ENCODE peak calls at places on chromosomes 5 and 9, in five cellular contexts. One of them, this sample, is unnamed.

GRCh38 chr5:317086-317811 is 4.3 kb upstream of the AHRR start:
- DNase-seq in activated CD4-positive, CD25-positive, alpha-beta regulatory T cell: no peak
- DNase-seq in pons: peak; percentile 13
- DNase-seq in tibial artery: no peak
- DNase-seq in Caki2: peak; percentile 40
- DNase-seq in this sample: no peak

GRCh38 chr9:89606049-89606481 is 1.3 kb downstream of the GADD45G start:
- DNase-seq in tibial artery: peak; percentile 92
- DNase-seq in activated CD4-positive, CD25-positive, alpha-beta regulatory T cell: no peak
- DNase-seq in Caki2: peak; percentile 81
- DNase-seq in pons: peak; percentile 46
- DNase-seq in this sample: no peak

GRCh38 chr5:138095100-138095907 is 11.5 kb downstream of the WNT8A start:
- DNase-seq in Caki2: no peak
- DNase-seq in activated CD4-positive, CD25-positive, alpha-beta regulatory T cell: no peak
- DNase-seq in tibial artery: no peak
- DNase-seq in pons: no peak
- DNase-seq in this sample: no peak

GRCh38 chr9:114141553-114142548 is 13.5 kb upstream of the COL27A1 start:
- DNase-seq in activated CD4-positive, CD25-positive, alpha-beta regulatory T cell: no peak
- DNase-seq in Caki2: no peak
- DNase-seq in pons: no peak
- DNase-seq in tibial artery: no peak
- DNase-seq in this sample: no peak

GRCh38 chr9:126693428-126693931 is 79.8 kb downstream of the LMX1B start:
- DNase-seq in tibial artery: no peak
- DNase-seq in Caki2: no peak
- DNase-seq in pons: no peak
- DNase-seq in activated CD4-positive, CD25-positive, alpha-beta regulatory T cell: no peak
- DNase-seq in this sample: no peak

GRCh38 chr5:76953551-76954382 is 922 bp downstream of the CRHBP start:
- DNase-seq in pons: no peak
- DNase-seq in Caki2: no peak
- DNase-seq in tibial artery: no peak
- DNase-seq in activated CD4-positive, CD25-positive, alpha-beta regulatory T cell: no peak
- DNase-seq in this sample: no peak

GRCh38 chr5:135031146-135031812 is 2.7 kb downstream of the PITX1 start:
- DNase-seq in tibial artery: no peak
- DNase-seq in Caki2: no peak
- DNase-seq in activated CD4-positive, CD25-positive, alpha-beta regulatory T cell: no peak
- DNase-seq in pons: no peak
- DNase-seq in this sample: no peak

GRCh38 chr5:171336486-171337206 is 27.6 kb downstream of the TLX3 start:
- DNase-seq in pons: peak; percentile 53
- DNase-seq in Caki2: peak; percentile 61
- DNase-seq in activated CD4-positive, CD25-positive, alpha-beta regulatory T cell: no peak
- DNase-seq in tibial artery: peak; percentile 47
- DNase-seq in this sample: no peak

GRCh38 chr9:134165357-134166315 is 1.3 kb upstream of the RNU6ATAC start:
- DNase-seq in activated CD4-positive, CD25-positive, alpha-beta regulatory T cell: no peak
- DNase-seq in Caki2: peak; percentile 44
- DNase-seq in tibial artery: no peak
- DNase-seq in pons: peak; percentile 35
- DNase-seq in this sample: peak; percentile 33

GRCh38 chr9:136050706-136051567 is 44.2 kb downstream of the NACC2 start:
- DNase-seq in tibial artery: no peak
- DNase-seq in activated CD4-positive, CD25-positive, alpha-beta regulatory T cell: no peak
- DNase-seq in Caki2: no peak
- DNase-seq in pons: no peak
- DNase-seq in this sample: no peak

GRCh38 chr5:62258654-62259053 is 47.4 kb upstream of the KIF2A start:
- DNase-seq in Caki2: no peak
- DNase-seq in pons: no peak
- DNase-seq in activated CD4-positive, CD25-positive, alpha-beta regulatory T cell: no peak
- DNase-seq in tibial artery: no peak
- DNase-seq in this sample: no peak

GRCh38 chr5:6442333-6442732 is 6.3 kb upstream of the UBE2QL1 start:
- DNase-seq in activated CD4-positive, CD25-positive, alpha-beta regulatory T cell: no peak
- DNase-seq in Caki2: no peak
- DNase-seq in pons: no peak
- DNase-seq in tibial artery: no peak
- DNase-seq in this sample: no peak